ENCODE peak calls at places on chromosomes 2 and 18, in four cellular contexts. One of them, this sample, is unnamed.
A peak's percentile ranks its signal among the peaks of the same experiment; 100 is the strongest.

GRCh38 chr2:64455545-64455944 is 1.6 kb downstream of the LGALSL start:
- DNase-seq in NCI-H2029: no peak
- DNase-seq in A172: peak; percentile 31
- DNase-seq in adrenal gland: no peak
- DNase-seq in this sample: no peak

GRCh38 chr2:96877513-96878159 is 7.8 kb upstream of the SEMA4C start:
- DNase-seq in NCI-H2029: no peak
- DNase-seq in A172: no peak
- DNase-seq in adrenal gland: no peak
- DNase-seq in this sample: no peak

GRCh38 chr18:8626414-8627106 is 17.3 kb downstream of the RAB12 start:
- DNase-seq in NCI-H2029: no peak
- DNase-seq in adrenal gland: no peak
- DNase-seq in A172: no peak
- DNase-seq in this sample: no peak

GRCh38 chr2:49241506-49241905 is 87.2 kb upstream of the FSHR start:
- DNase-seq in A172: no peak
- DNase-seq in NCI-H2029: no peak
- DNase-seq in adrenal gland: no peak
- DNase-seq in this sample: no peak

GRCh38 chr2:31688282-31688681 is 107.5 kb upstream of the SRD5A2 start:
- DNase-seq in adrenal gland: no peak
- DNase-seq in A172: no peak
- DNase-seq in NCI-H2029: no peak
- DNase-seq in this sample: no peak

GRCh38 chr2:138579556-138579955 is 78.0 kb downstream of the SPOPL start:
- DNase-seq in A172: no peak
- DNase-seq in NCI-H2029: no peak
- DNase-seq in adrenal gland: no peak
- DNase-seq in this sample: no peak

GRCh38 chr2:14425869-14426268 is 206.6 kb upstream of the LRATD1 start:
- DNase-seq in NCI-H2029: no peak
- DNase-seq in adrenal gland: no peak
- DNase-seq in A172: no peak
- DNase-seq in this sample: no peak

GRCh38 chr2:213242653-213243052 is 41.6 kb upstream of the SPAG16 start:
- DNase-seq in adrenal gland: no peak
- DNase-seq in NCI-H2029: no peak
- DNase-seq in A172: no peak
- DNase-seq in this sample: no peak

GRCh38 chr2:130371723-130372054 is 15.8 kb downstream of the PTPN18 start:
- DNase-seq in A172: no peak
- DNase-seq in NCI-H2029: peak; percentile 59
- DNase-seq in adrenal gland: no peak
- DNase-seq in this sample: no peak

GRCh38 chr2:207625014-207625755 is at the start of gene METTL21A:
- DNase-seq in NCI-H2029: peak; percentile 77
- DNase-seq in A172: peak; percentile 78
- DNase-seq in adrenal gland: peak; percentile 92
- DNase-seq in this sample: peak; percentile 94

GRCh38 chr2:144509001-144509545 is 10.8 kb downstream of the ZEB2 start:
- DNase-seq in A172: no peak
- DNase-seq in NCI-H2029: no peak
- DNase-seq in adrenal gland: no peak
- DNase-seq in this sample: no peak

GRCh38 chr2:157172866-157173578 is 84.5 kb upstream of the GALNT5 start:
- DNase-seq in adrenal gland: no peak
- DNase-seq in A172: peak; percentile 2
- DNase-seq in NCI-H2029: no peak
- DNase-seq in this sample: no peak

GRCh38 chr2:155377931-155378444 is 679.5 kb downstream of the KCNJ3 start:
- DNase-seq in A172: peak; percentile 12
- DNase-seq in NCI-H2029: no peak
- DNase-seq in adrenal gland: no peak
- DNase-seq in this sample: no peak

GRCh38 chr18:39841133-39842041 is 2113.6 kb upstream of the PIK3C3 start:
- DNase-seq in NCI-H2029: peak; percentile 67
- DNase-seq in A172: peak; percentile 69
- DNase-seq in adrenal gland: peak; percentile 43
- DNase-seq in this sample: peak; percentile 44

GRCh38 chr2:239098288-239098970 is 250.5 kb downstream of the TWIST2 start:
- DNase-seq in NCI-H2029: no peak
- DNase-seq in adrenal gland: no peak
- DNase-seq in A172: peak; percentile 81
- DNase-seq in this sample: no peak

This sample was measured in body of pancreas.